ENCODE peak calls at places on chromosomes 6 and 20, in ten cellular contexts. One of them, this sample, is unnamed.

GRCh38 chr6:31194271-31194834 is 23.9 kb upstream of the POU5F1 start:
- DNase-seq in NAMALWA: no peak
- DNase-seq in NCI-H1694: no peak
- DNase-seq in retina: no peak
- DNase-seq in NCI-H1105: no peak
- DNase-seq in GM04503: no peak
- DNase-seq in activated naive CD8-positive, alpha-beta T cell treated with anti-CD3 and anti-CD28 coated beads, Interleukin-2, amount 10 ng/mL, durations not matched to agents 7 days and 5 days: no peak
- DNase-seq in type B pancreatic cell: no peak
- DNase-seq in CD8-positive, alpha-beta memory T cell: no peak
- DNase-seq in AG08395: no peak
- DNase-seq in this sample: no peak

GRCh38 chr6:36920049-36920448 is 34.3 kb downstream of the C6orf89 start:
- DNase-seq in NCI-H1694: no peak
- DNase-seq in NAMALWA: no peak
- DNase-seq in type B pancreatic cell: no peak
- DNase-seq in activated naive CD8-positive, alpha-beta T cell treated with anti-CD3 and anti-CD28 coated beads, Interleukin-2, amount 10 ng/mL, durations not matched to agents 7 days and 5 days: no peak
- DNase-seq in GM04503: no peak
- DNase-seq in AG08395: no peak
- DNase-seq in NCI-H1105: no peak
- DNase-seq in retina: no peak
- DNase-seq in CD8-positive, alpha-beta memory T cell: no peak
- DNase-seq in this sample: no peak

GRCh38 chr6:155344341-155345006 is 30.2 kb upstream of the TFB1M start:
- DNase-seq in NCI-H1694: no peak
- DNase-seq in activated naive CD8-positive, alpha-beta T cell treated with anti-CD3 and anti-CD28 coated beads, Interleukin-2, amount 10 ng/mL, durations not matched to agents 7 days and 5 days: no peak
- DNase-seq in retina: no peak
- DNase-seq in NCI-H1105: no peak
- DNase-seq in GM04503: no peak
- DNase-seq in type B pancreatic cell: no peak
- DNase-seq in AG08395: no peak
- DNase-seq in CD8-positive, alpha-beta memory T cell: no peak
- DNase-seq in NAMALWA: no peak
- DNase-seq in this sample: no peak

GRCh38 chr6:35613762-35614161 is 75.0 kb downstream of the FKBP5 start:
- DNase-seq in activated naive CD8-positive, alpha-beta T cell treated with anti-CD3 and anti-CD28 coated beads, Interleukin-2, amount 10 ng/mL, durations not matched to agents 7 days and 5 days: no peak
- DNase-seq in AG08395: no peak
- DNase-seq in NCI-H1694: no peak
- DNase-seq in NCI-H1105: no peak
- DNase-seq in NAMALWA: no peak
- DNase-seq in GM04503: no peak
- DNase-seq in type B pancreatic cell: no peak
- DNase-seq in retina: no peak
- DNase-seq in CD8-positive, alpha-beta memory T cell: no peak
- DNase-seq in this sample: no peak

GRCh38 chr20:49279677-49280462 is 2.0 kb upstream of the ZNFX1 start:
- DNase-seq in retina: no peak
- DNase-seq in AG08395: no peak
- DNase-seq in GM04503: no peak
- DNase-seq in CD8-positive, alpha-beta memory T cell: no peak
- DNase-seq in NCI-H1694: no peak
- DNase-seq in type B pancreatic cell: no peak
- DNase-seq in NCI-H1105: no peak
- DNase-seq in activated naive CD8-positive, alpha-beta T cell treated with anti-CD3 and anti-CD28 coated beads, Interleukin-2, amount 10 ng/mL, durations not matched to agents 7 days and 5 days: no peak
- DNase-seq in NAMALWA: peak
- DNase-seq in this sample: no peak

GRCh38 chr20:45320948-45321595 is 13.0 kb upstream of the MATN4 start:
- DNase-seq in NAMALWA: peak
- DNase-seq in retina: no peak
- DNase-seq in AG08395: no peak
- DNase-seq in activated naive CD8-positive, alpha-beta T cell treated with anti-CD3 and anti-CD28 coated beads, Interleukin-2, amount 10 ng/mL, durations not matched to agents 7 days and 5 days: no peak
- DNase-seq in NCI-H1105: no peak
- DNase-seq in NCI-H1694: no peak
- DNase-seq in GM04503: no peak
- DNase-seq in CD8-positive, alpha-beta memory T cell: peak
- DNase-seq in type B pancreatic cell: no peak
- DNase-seq in this sample: no peak

GRCh38 chr20:61682998-61683681 is 382.5 kb downstream of the TAF4 start:
- DNase-seq in NCI-H1105: no peak
- DNase-seq in NCI-H1694: no peak
- DNase-seq in retina: no peak
- DNase-seq in type B pancreatic cell: no peak
- DNase-seq in GM04503: no peak
- DNase-seq in AG08395: no peak
- DNase-seq in activated naive CD8-positive, alpha-beta T cell treated with anti-CD3 and anti-CD28 coated beads, Interleukin-2, amount 10 ng/mL, durations not matched to agents 7 days and 5 days: no peak
- DNase-seq in NAMALWA: no peak
- DNase-seq in CD8-positive, alpha-beta memory T cell: no peak
- DNase-seq in this sample: no peak

GRCh38 chr6:102670756-102671155 is 1277.2 kb downstream of the GRIK2 start:
- DNase-seq in CD8-positive, alpha-beta memory T cell: no peak
- DNase-seq in AG08395: no peak
- DNase-seq in retina: no peak
- DNase-seq in type B pancreatic cell: no peak
- DNase-seq in activated naive CD8-positive, alpha-beta T cell treated with anti-CD3 and anti-CD28 coated beads, Interleukin-2, amount 10 ng/mL, durations not matched to agents 7 days and 5 days: no peak
- DNase-seq in NCI-H1105: no peak
- DNase-seq in NAMALWA: no peak
- DNase-seq in GM04503: no peak
- DNase-seq in NCI-H1694: no peak
- DNase-seq in this sample: no peak